ENCODE peak calls at places on chromosomes 11 and 22, in six cellular contexts. Z, U, Y, H, F and S are unnamed samples.

GRCh38 chr11:20360650-20361049 is 2.9 kb upstream of the HTATIP2 start:
- DNase-seq in Z (peak), U (peak), Y (peak), H (no peak), F (no peak), S (peak)

GRCh38 chr22:42229455-42230149 is 40.9 kb downstream of the TCF20 start:
- DNase-seq in Z (peak), U (no peak), Y (peak), H (no peak), F (no peak), S (no peak)

GRCh38 chr11:107545101-107545514 is 20.4 kb downstream of the ALKBH8 start:
- DNase-seq in Z (peak), U (no peak), Y (peak), H (no peak), F (peak), S (peak)

GRCh38 chr22:43393132-43393844 is 18.5 kb upstream of the MPPED1 start:
- DNase-seq in Z (no peak), U (no peak), Y (no peak), H (no peak), F (no peak), S (no peak)

GRCh38 chr11:93608280-93608862 is 53.1 kb upstream of the CEP295 start:
- DNase-seq in Z (no peak), U (no peak), Y (no peak), H (no peak), F (peak), S (no peak)

GRCh38 chr11:30917859-30918478 is 331.8 kb upstream of the MPPED2 start:
- DNase-seq in Z (peak), U (peak), Y (peak), H (no peak), F (no peak), S (peak)

GRCh38 chr11:65547446-65548125 is 10.6 kb downstream of the LTBP3 start:
- DNase-seq in Z (no peak), U (no peak), Y (no peak), H (no peak), F (no peak), S (no peak)

GRCh38 chr11:74490945-74491344 is 2.6 kb downstream of the LIPT2 start:
- DNase-seq in Z (no peak), U (no peak), Y (no peak), H (no peak), F (no peak), S (no peak)

GRCh38 chr11:128525411-128526243 is 61.7 kb downstream of the ETS1 start:
- DNase-seq in Z (peak), U (no peak), Y (peak), H (no peak), F (peak), S (peak)